ENCODE peak calls at places on chromosomes 5 and 9, in nine cellular contexts. K, N, X, E, O, U, J, P and R are unnamed samples.

GRCh38 chr9:92774274-92774673 is 9.6 kb upstream of the BICD2 start:
- DNase-seq in X (peak), J (peak), K (no peak), E (peak), P (no peak), O (no peak), N (peak), U (no peak), R (no peak)

GRCh38 chr9:129351642-129352151 is 173.6 kb upstream of the IER5L start:
- DNase-seq in P (no peak), X (no peak), J (peak), U (peak), K (no peak), E (peak), N (no peak), O (no peak), R (peak)

GRCh38 chr9:79615038-79615437 is 43.3 kb downstream of the TLE4 start:
- DNase-seq in K (no peak), X (no peak), O (no peak), P (no peak), U (no peak), N (no peak), E (no peak), J (no peak), R (no peak)

GRCh38 chr9:33661186-33661585 is 134.2 kb upstream of the PRSS3 start:
- DNase-seq in U (no peak), O (no peak), J (peak), E (peak), P (no peak), K (no peak), X (no peak), N (no peak), R (no peak)

GRCh38 chr5:180115326-180116076 is 43.9 kb upstream of the RNF130 start:
- DNase-seq in J (no peak), U (no peak), N (no peak), O (peak), P (no peak), X (no peak), K (no peak), E (no peak), R (no peak)

GRCh38 chr5:133870661-133871060 is 97.8 kb downstream of the C5orf15 start:
- DNase-seq in E (peak), O (no peak), J (peak), U (no peak), X (peak), P (no peak), K (no peak), N (peak), R (no peak)

GRCh38 chr5:128118214-128118613 is 34.6 kb downstream of the SLC12A2 start:
- DNase-seq in U (no peak), N (no peak), P (no peak), X (no peak), K (no peak), J (no peak), O (no peak), E (no peak), R (no peak)

GRCh38 chr5:137808503-137809135 is 54.5 kb upstream of the HNRNPA0 start:
- DNase-seq in X (no peak), O (no peak), P (no peak), E (no peak), J (no peak), U (no peak), N (no peak), K (peak), R (no peak)

GRCh38 chr5:96260009-96260408 is 173.0 kb downstream of the PCSK1 start:
- DNase-seq in U (no peak), O (no peak), N (no peak), P (no peak), E (no peak), J (peak), X (no peak), K (no peak), R (no peak)

GRCh38 chr5:1670342-1670741 is 129.3 kb downstream of the MRPL36 start:
- DNase-seq in K (no peak), X (no peak), U (no peak), P (no peak), O (no peak), N (no peak), J (no peak), E (peak), R (no peak)

GRCh38 chr9:77435688-77436087 is 212.4 kb downstream of the GNA14 start:
- DNase-seq in O (no peak), K (no peak), N (no peak), P (no peak), U (no peak), J (peak), E (no peak), X (no peak), R (no peak)

GRCh38 chr9:3924145-3924544 is 375.7 kb downstream of the GLIS3 start:
- DNase-seq in P (no peak), E (no peak), X (no peak), N (no peak), U (no peak), O (no peak), K (no peak), J (no peak), R (no peak)

GRCh38 chr5:108028411-108028810 is 353.5 kb downstream of the FBXL17 start:
- DNase-seq in P (no peak), O (no peak), K (no peak), E (peak), U (no peak), N (no peak), X (peak), J (peak), R (no peak)

GRCh38 chr5:62937661-62938558 is 359.3 kb downstream of the LRRC70 start:
- DNase-seq in O (no peak), K (no peak), N (no peak), E (peak), J (peak), X (no peak), U (no peak), P (no peak), R (no peak)

GRCh38 chr9:136156216-136157120 is 37.8 kb upstream of the TMEM250 start:
- DNase-seq in J (no peak), P (no peak), U (no peak), N (no peak), X (no peak), K (no peak), O (no peak), E (no peak), R (no peak)

GRCh38 chr9:27280858-27281257 is 16.1 kb downstream of the EQTN start:
- DNase-seq in J (peak), E (no peak), X (no peak), K (no peak), N (no peak), P (no peak), O (no peak), U (no peak), R (no peak)

GRCh38 chr9:121472361-121472910 is 27.2 kb downstream of the GGTA1 start:
- DNase-seq in O (peak), E (no peak), J (no peak), P (no peak), K (no peak), N (no peak), X (no peak), U (no peak), R (no peak)

GRCh38 chr9:136944094-136944518 is 432 bp downstream of the FBXW5 start:
- DNase-seq in E (peak), J (peak), U (peak), K (no peak), O (no peak), P (no peak), X (no peak), N (no peak), R (no peak)

GRCh38 chr5:168585119-168585912 is 6.1 kb upstream of the PANK3 start:
- DNase-seq in E (no peak), X (no peak), K (no peak), N (no peak), O (no peak), U (no peak), J (no peak), P (no peak), R (no peak)

GRCh38 chr5:41925555-41925946 is 470 bp downstream of the FBXO4 start:
- DNase-seq in X (no peak), U (peak), E (no peak), K (peak), J (peak), N (no peak), O (no peak), P (no peak), R (peak)

GRCh38 chr5:151680944-151681427 is 5.7 kb downstream of the SPARC start:
- DNase-seq in U (no peak), K (no peak), E (peak), O (peak), P (no peak), X (no peak), N (no peak), J (peak), R (no peak)

GRCh38 chr5:38543074-38543473 is 13.4 kb downstream of the LIFR start:
- DNase-seq in E (no peak), X (no peak), O (no peak), U (no peak), P (no peak), J (no peak), K (no peak), N (no peak), R (no peak)

GRCh38 chr9:28887188-28887884 is 1314.1 kb upstream of the C9orf72 start:
- DNase-seq in O (no peak), K (no peak), P (no peak), N (no peak), J (no peak), X (no peak), E (no peak), U (no peak), R (no peak)

GRCh38 chr5:127313847-127314473 is 23.4 kb downstream of the MEGF10 start:
- DNase-seq in X (no peak), P (peak), K (peak), E (peak), U (peak), O (no peak), N (no peak), J (peak), R (peak)

GRCh38 chr5:37424441-37424840 is 45.3 kb downstream of the WDR70 start:
- DNase-seq in K (no peak), O (no peak), J (no peak), N (no peak), X (no peak), E (no peak), U (no peak), P (no peak), R (no peak)

GRCh38 chr5:153151558-153151957 is 338.9 kb upstream of the GRIA1 start:
- DNase-seq in E (no peak), X (no peak), O (no peak), K (no peak), P (no peak), U (no peak), J (no peak), N (no peak), R (no peak)

GRCh38 chr5:153148624-153148976 is 341.9 kb upstream of the GRIA1 start:
- DNase-seq in J (no peak), O (no peak), X (no peak), E (no peak), U (no peak), P (no peak), K (no peak), N (no peak), R (no peak)

GRCh38 chr5:153153086-153153485 is 337.4 kb upstream of the GRIA1 start:
- DNase-seq in E (peak), U (no peak), X (no peak), O (no peak), K (no peak), N (peak), J (peak), P (no peak), R (no peak)

DNA sequence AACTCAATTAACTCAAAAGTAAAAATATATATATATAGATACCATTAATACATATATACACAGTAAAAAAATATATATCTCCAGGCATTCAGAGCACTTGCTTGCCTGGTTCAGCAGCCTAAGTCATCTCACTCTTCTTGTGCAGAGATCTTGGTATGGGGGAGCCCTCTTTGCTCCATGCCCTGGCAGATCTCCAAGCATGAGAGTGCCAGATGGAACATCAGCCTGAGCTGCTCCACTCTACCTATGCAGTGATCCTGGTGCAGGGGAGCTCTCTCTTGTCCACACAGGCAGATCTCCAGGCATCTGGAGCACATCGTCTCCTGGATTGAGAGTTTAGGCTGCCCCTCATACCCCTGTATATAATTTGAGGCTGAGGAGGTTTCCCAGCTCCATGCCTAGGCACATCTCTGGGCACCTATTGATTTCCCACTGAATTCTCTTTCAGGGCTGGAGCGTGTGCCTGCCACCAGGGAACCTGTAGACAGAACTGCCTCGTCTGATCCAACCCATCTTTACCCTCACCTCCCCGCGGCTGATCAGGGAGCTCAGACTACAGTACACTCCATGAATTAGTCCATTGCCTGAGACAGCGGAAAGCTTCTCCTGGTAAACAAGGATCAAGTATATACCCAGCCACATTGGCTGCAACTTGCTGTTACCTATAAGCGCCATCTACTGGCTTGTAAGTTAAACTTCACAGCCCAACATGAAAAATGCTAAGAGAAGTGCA is 342.4 kb upstream of the GRIA1 start:
- DNase-seq in U (no peak), O (no peak), E (peak), P (peak), K (no peak), J (peak), X (peak), N (peak), R (no peak)
- H3K4me3 ChIP-seq in U (no peak), O (no peak), E (no peak), P (no peak), K (no peak), J (no peak), X (no peak), N (no peak), R (no peak)

GRCh38 chr5:72554897-72555296 is 47.7 kb upstream of the ZNF366 start:
- DNase-seq in N (no peak), X (no peak), O (no peak), J (no peak), E (no peak), P (no peak), U (no peak), K (no peak), R (no peak)

GRCh38 chr5:72557576-72558336 is 50.5 kb upstream of the ZNF366 start:
- DNase-seq in P (no peak), N (no peak), E (no peak), X (no peak), J (no peak), O (no peak), K (no peak), U (no peak), R (no peak)

GRCh38 chr5:72557147-72557501 is 49.9 kb upstream of the ZNF366 start:
- DNase-seq in J (no peak), X (no peak), O (no peak), K (no peak), N (no peak), U (no peak), P (no peak), E (no peak), R (no peak)

GRCh38 chr5:72555871-72556270 is 48.7 kb upstream of the ZNF366 start:
- DNase-seq in K (no peak), O (no peak), N (no peak), J (peak), X (no peak), E (peak), P (no peak), U (no peak), R (no peak)

GRCh38 chr5:72556351-72557146 is 49.3 kb upstream of the ZNF366 start:
- DNase-seq in P (peak), X (peak), E (peak), J (peak), U (peak), N (peak), K (peak), O (peak), R (peak)
- H3K4me3 ChIP-seq in P (no peak), X (peak), E (peak), J (no peak), U (peak), N (peak), K (peak), O (peak), R (peak)

GRCh38 chr5:81429986-81430385 is 36.1 kb upstream of the ACOT12 start:
- DNase-seq in O (no peak), P (no peak), J (no peak), U (no peak), N (no peak), X (no peak), E (no peak), K (no peak), R (no peak)
- H3K4me3 ChIP-seq in O (no peak), P (no peak), J (no peak), U (no peak), N (no peak), X (no peak), E (no peak), K (no peak), R (no peak)

DNA sequence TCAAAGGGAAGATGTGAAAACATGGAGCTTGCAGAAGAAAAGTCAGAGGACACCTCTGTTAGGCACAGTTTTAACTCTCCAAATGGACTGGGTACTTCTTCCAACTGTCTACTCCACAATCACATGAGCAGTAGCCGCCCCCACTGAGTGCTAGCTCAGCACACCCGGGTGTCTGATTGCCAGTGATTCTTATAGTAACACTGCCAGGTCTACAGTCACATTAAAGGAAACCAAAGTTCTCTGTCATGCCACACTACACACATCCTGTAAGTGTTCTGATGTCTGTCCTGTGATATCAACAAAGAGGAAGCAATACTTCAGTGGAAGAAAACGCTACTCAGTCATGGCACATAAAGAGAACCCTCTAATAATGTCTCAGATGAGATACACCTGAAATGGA is at the start of gene HAVCR2:
- DNase-seq in N (no peak), X (no peak), K (no peak), E (no peak), P (peak), U (no peak), J (no peak), O (peak), R (no peak)
- H3K4me3 ChIP-seq in N (no peak), X (no peak), K (peak), E (no peak), P (peak), U (no peak), J (no peak), O (peak), R (no peak)

GRCh38 chr9:110128664-110129329 is 79.2 kb downstream of the C9orf152 start:
- DNase-seq in E (peak), K (no peak), U (no peak), O (no peak), N (no peak), X (no peak), P (no peak), J (peak), R (no peak)

GRCh38 chr9:110130211-110130610 is 77.7 kb downstream of the C9orf152 start:
- DNase-seq in K (no peak), X (no peak), N (no peak), J (no peak), E (no peak), O (no peak), P (no peak), U (no peak), R (no peak)

GRCh38 chr9:110130791-110131416 is 77.1 kb downstream of the C9orf152 start:
- DNase-seq in P (no peak), E (no peak), X (no peak), N (no peak), K (no peak), O (no peak), U (no peak), J (no peak), R (no peak)

GRCh38 chr9:110131499-110131898 is 76.5 kb downstream of the C9orf152 start:
- DNase-seq in O (no peak), N (no peak), U (no peak), E (peak), P (no peak), J (no peak), K (no peak), X (no peak), R (no peak)

GRCh38 chr9:110129460-110129859 is 78.5 kb downstream of the C9orf152 start:
- DNase-seq in P (no peak), J (no peak), K (no peak), X (no peak), N (no peak), U (no peak), E (no peak), O (no peak), R (no peak)
- H3K4me3 ChIP-seq in P (no peak), J (no peak), K (no peak), X (no peak), N (no peak), U (no peak), E (no peak), O (peak), R (no peak)

GRCh38 chr9:35054185-35054835 is 18.1 kb downstream of the VCP start:
- DNase-seq in X (no peak), P (no peak), N (no peak), U (no peak), K (no peak), E (no peak), O (no peak), J (no peak), R (no peak)
- H3K4me3 ChIP-seq in X (no peak), P (no peak), N (no peak), U (no peak), K (no peak), E (no peak), O (no peak), J (no peak), R (no peak)

GRCh38 chr5:43396762-43397304 is 15.4 kb downstream of the CCL28 start:
- DNase-seq in K (peak), J (peak), N (no peak), E (no peak), O (peak), X (no peak), U (no peak), P (no peak), R (peak)
- H3K4me3 ChIP-seq in K (peak), J (peak), N (peak), E (no peak), O (peak), X (peak), U (peak), P (no peak), R (peak)